ENCODE peak calls at places on chromosomes 5 and 9, in nine cellular contexts. One of them, this sample, is unnamed.

GRCh38 chr9:17807670-17808282 is 228.9 kb downstream of the SH3GL2 start:
- DNase-seq in psoas muscle: no peak
- DNase-seq in CD4-positive, alpha-beta T cell: no peak
- DNase-seq in cardiac fibroblast: no peak
- DNase-seq in progenitor cell of endocrine pancreas: no peak
- DNase-seq in right atrium auricular region: no peak
- DNase-seq in OCI-LY7: no peak
- DNase-seq in GM23338: no peak
- DNase-seq in bronchial epithelial cell: no peak
- DNase-seq in this sample: no peak

GRCh38 chr5:175354961-175355360 is 89.0 kb downstream of the DRD1 start:
- DNase-seq in psoas muscle: no peak
- DNase-seq in CD4-positive, alpha-beta T cell: no peak
- DNase-seq in cardiac fibroblast: no peak
- DNase-seq in progenitor cell of endocrine pancreas: no peak
- DNase-seq in right atrium auricular region: no peak
- DNase-seq in OCI-LY7: no peak
- DNase-seq in GM23338: no peak
- DNase-seq in bronchial epithelial cell: no peak
- DNase-seq in this sample: peak; percentile 11

GRCh38 chr5:31639488-31640011 is 619 bp downstream of the PDZD2 start:
- DNase-seq in psoas muscle: no peak
- DNase-seq in CD4-positive, alpha-beta T cell: no peak
- DNase-seq in cardiac fibroblast: no peak
- DNase-seq in progenitor cell of endocrine pancreas: peak; percentile 14
- DNase-seq in right atrium auricular region: no peak
- DNase-seq in OCI-LY7: no peak
- DNase-seq in GM23338: peak; percentile 64
- DNase-seq in bronchial epithelial cell: no peak
- DNase-seq in this sample: peak; percentile 30

GRCh38 chr5:139747583-139748504 is 47.8 kb upstream of the PSD2 start:
- DNase-seq in psoas muscle: peak; percentile 60
- DNase-seq in CD4-positive, alpha-beta T cell: peak; percentile 19
- DNase-seq in cardiac fibroblast: peak; percentile 48
- DNase-seq in progenitor cell of endocrine pancreas: no peak
- DNase-seq in right atrium auricular region: peak; percentile 70
- DNase-seq in OCI-LY7: no peak
- DNase-seq in GM23338: peak; percentile 70
- DNase-seq in bronchial epithelial cell: no peak
- DNase-seq in this sample: peak; percentile 74

GRCh38 chr5:75510417-75510835 is 1.0 kb downstream of the CERT1 start:
- DNase-seq in psoas muscle: peak; percentile 60
- DNase-seq in CD4-positive, alpha-beta T cell: peak; percentile 1
- DNase-seq in cardiac fibroblast: peak; percentile 55
- DNase-seq in progenitor cell of endocrine pancreas: peak; percentile 10
- DNase-seq in right atrium auricular region: no peak
- DNase-seq in OCI-LY7: peak; percentile 35
- DNase-seq in GM23338: no peak
- DNase-seq in bronchial epithelial cell: peak; percentile 35
- DNase-seq in this sample: no peak

GRCh38 chr5:617896-618295 is 5.8 kb downstream of the CEP72 start:
- DNase-seq in psoas muscle: no peak
- DNase-seq in CD4-positive, alpha-beta T cell: no peak
- DNase-seq in cardiac fibroblast: no peak
- DNase-seq in progenitor cell of endocrine pancreas: no peak
- DNase-seq in right atrium auricular region: no peak
- DNase-seq in OCI-LY7: no peak
- DNase-seq in GM23338: no peak
- DNase-seq in bronchial epithelial cell: no peak
- DNase-seq in this sample: no peak

GRCh38 chr5:34977934-34978616 is 48.7 kb downstream of the DNAJC21 start:
- DNase-seq in psoas muscle: no peak
- DNase-seq in CD4-positive, alpha-beta T cell: no peak
- DNase-seq in cardiac fibroblast: no peak
- DNase-seq in progenitor cell of endocrine pancreas: no peak
- DNase-seq in right atrium auricular region: no peak
- DNase-seq in OCI-LY7: no peak
- DNase-seq in GM23338: no peak
- DNase-seq in bronchial epithelial cell: no peak
- DNase-seq in this sample: no peak

GRCh38 chr5:180555168-180555921 is 36.0 kb downstream of the SCGB3A1 start:
- DNase-seq in psoas muscle: no peak
- DNase-seq in CD4-positive, alpha-beta T cell: no peak
- DNase-seq in cardiac fibroblast: no peak
- DNase-seq in progenitor cell of endocrine pancreas: no peak
- DNase-seq in right atrium auricular region: no peak
- DNase-seq in OCI-LY7: no peak
- DNase-seq in GM23338: no peak
- DNase-seq in bronchial epithelial cell: peak; percentile 29
- DNase-seq in this sample: no peak

GRCh38 chr9:95048225-95049087 is 269.1 kb downstream of the FANCC start:
- DNase-seq in psoas muscle: peak; percentile 69
- DNase-seq in CD4-positive, alpha-beta T cell: peak; percentile 42
- DNase-seq in cardiac fibroblast: peak; percentile 46
- DNase-seq in progenitor cell of endocrine pancreas: peak; percentile 37
- DNase-seq in right atrium auricular region: no peak
- DNase-seq in OCI-LY7: no peak
- DNase-seq in GM23338: peak; percentile 69
- DNase-seq in bronchial epithelial cell: peak; percentile 87
- DNase-seq in this sample: peak; percentile 67

GRCh38 chr9:35790385-35791291 is 753 bp upstream of the NPR2 start:
- DNase-seq in psoas muscle: peak; percentile 63
- DNase-seq in CD4-positive, alpha-beta T cell: peak; percentile 40
- DNase-seq in cardiac fibroblast: peak; percentile 93
- DNase-seq in progenitor cell of endocrine pancreas: peak; percentile 50
- DNase-seq in right atrium auricular region: peak; percentile 81
- DNase-seq in OCI-LY7: peak; percentile 73
- DNase-seq in GM23338: peak; percentile 90
- DNase-seq in bronchial epithelial cell: peak; percentile 70
- DNase-seq in this sample: peak; percentile 70

GRCh38 chr9:79254900-79255651 is 316.7 kb upstream of the TLE4 start:
- DNase-seq in psoas muscle: no peak
- DNase-seq in CD4-positive, alpha-beta T cell: no peak
- DNase-seq in cardiac fibroblast: peak; percentile 13
- DNase-seq in progenitor cell of endocrine pancreas: no peak
- DNase-seq in right atrium auricular region: no peak
- DNase-seq in OCI-LY7: no peak
- DNase-seq in GM23338: peak; percentile 82
- DNase-seq in bronchial epithelial cell: peak; percentile 4
- DNase-seq in this sample: no peak

GRCh38 chr5:3598236-3598635 is 2.6 kb downstream of the IRX1 start:
- DNase-seq in psoas muscle: no peak
- DNase-seq in CD4-positive, alpha-beta T cell: no peak
- DNase-seq in cardiac fibroblast: no peak
- DNase-seq in progenitor cell of endocrine pancreas: no peak
- DNase-seq in right atrium auricular region: no peak
- DNase-seq in OCI-LY7: no peak
- DNase-seq in GM23338: no peak
- DNase-seq in bronchial epithelial cell: no peak
- DNase-seq in this sample: no peak

GRCh38 chr5:36301858-36302603 is at the start of gene RANBP3L:
- DNase-seq in psoas muscle: no peak
- DNase-seq in CD4-positive, alpha-beta T cell: no peak
- DNase-seq in cardiac fibroblast: peak; percentile 40
- DNase-seq in progenitor cell of endocrine pancreas: no peak
- DNase-seq in right atrium auricular region: no peak
- DNase-seq in OCI-LY7: peak; percentile 40
- DNase-seq in GM23338: no peak
- DNase-seq in bronchial epithelial cell: peak; percentile 38
- DNase-seq in this sample: peak; percentile 8

GRCh38 chr9:133404440-133405002 is 13.3 kb downstream of the REXO4 start:
- DNase-seq in psoas muscle: no peak
- DNase-seq in CD4-positive, alpha-beta T cell: no peak
- DNase-seq in cardiac fibroblast: no peak
- DNase-seq in progenitor cell of endocrine pancreas: no peak
- DNase-seq in right atrium auricular region: no peak
- DNase-seq in OCI-LY7: no peak
- DNase-seq in GM23338: no peak
- DNase-seq in bronchial epithelial cell: no peak
- DNase-seq in this sample: no peak

GRCh38 chr9:122396622-122397148 is 25.9 kb downstream of the PTGS1 start:
- DNase-seq in psoas muscle: no peak
- DNase-seq in CD4-positive, alpha-beta T cell: no peak
- DNase-seq in cardiac fibroblast: no peak
- DNase-seq in progenitor cell of endocrine pancreas: no peak
- DNase-seq in right atrium auricular region: no peak
- DNase-seq in OCI-LY7: no peak
- DNase-seq in GM23338: no peak
- DNase-seq in bronchial epithelial cell: peak; percentile 50
- DNase-seq in this sample: no peak

GRCh38 chr5:72140711-72141110 is 33.4 kb downstream of the MAP1B start:
- DNase-seq in psoas muscle: no peak
- DNase-seq in CD4-positive, alpha-beta T cell: no peak
- DNase-seq in cardiac fibroblast: no peak
- DNase-seq in progenitor cell of endocrine pancreas: no peak
- DNase-seq in right atrium auricular region: no peak
- DNase-seq in OCI-LY7: no peak
- DNase-seq in GM23338: no peak
- DNase-seq in bronchial epithelial cell: no peak
- DNase-seq in this sample: no peak

GRCh38 chr5:72141440-72142271 is 34.4 kb downstream of the MAP1B start:
- DNase-seq in psoas muscle: no peak
- DNase-seq in CD4-positive, alpha-beta T cell: no peak
- DNase-seq in cardiac fibroblast: peak; percentile 92
- DNase-seq in progenitor cell of endocrine pancreas: no peak
- DNase-seq in right atrium auricular region: no peak
- DNase-seq in OCI-LY7: no peak
- DNase-seq in GM23338: no peak
- DNase-seq in bronchial epithelial cell: peak; percentile 47
- DNase-seq in this sample: no peak

GRCh38 chr5:72138943-72139467 is 31.7 kb downstream of the MAP1B start:
- DNase-seq in psoas muscle: no peak
- DNase-seq in CD4-positive, alpha-beta T cell: no peak
- DNase-seq in cardiac fibroblast: peak; percentile 80
- DNase-seq in progenitor cell of endocrine pancreas: no peak
- DNase-seq in right atrium auricular region: no peak
- DNase-seq in OCI-LY7: no peak
- DNase-seq in GM23338: no peak
- DNase-seq in bronchial epithelial cell: peak; percentile 93
- DNase-seq in this sample: no peak

GRCh38 chr5:72134226-72134625 is 27.0 kb downstream of the MAP1B start:
- DNase-seq in psoas muscle: no peak
- DNase-seq in CD4-positive, alpha-beta T cell: no peak
- DNase-seq in cardiac fibroblast: no peak
- DNase-seq in progenitor cell of endocrine pancreas: no peak
- DNase-seq in right atrium auricular region: no peak
- DNase-seq in OCI-LY7: no peak
- DNase-seq in GM23338: peak; percentile 41
- DNase-seq in bronchial epithelial cell: peak; percentile 68
- DNase-seq in this sample: no peak

DNA sequence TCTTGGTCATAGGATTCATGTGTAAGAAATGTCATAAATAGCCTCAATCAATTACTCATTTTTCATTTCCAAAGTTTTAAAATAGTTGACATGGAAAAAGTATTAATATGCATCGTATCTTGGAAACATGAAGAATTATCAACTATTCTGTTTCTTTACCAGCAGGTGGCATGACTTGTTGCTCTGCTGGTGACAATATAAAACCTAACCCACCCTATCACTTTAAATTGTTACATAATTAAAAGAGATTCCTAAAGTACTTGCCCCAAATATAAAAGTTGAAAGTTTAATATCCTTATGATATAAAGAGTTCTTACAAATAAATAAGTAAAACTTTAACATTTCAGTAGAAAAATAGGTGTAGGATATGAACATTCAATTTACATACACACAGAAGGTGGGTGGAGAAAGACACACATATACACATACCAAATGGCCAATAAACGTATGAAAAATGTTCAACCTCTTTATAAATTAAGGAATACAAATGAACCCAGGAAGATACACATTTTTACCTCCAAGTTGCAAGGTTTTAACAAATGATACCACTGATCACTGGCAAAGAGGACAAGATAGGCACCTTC is 30.6 kb downstream of the MAP1B start:
- DNase-seq in psoas muscle: no peak
- DNase-seq in CD4-positive, alpha-beta T cell: no peak
- DNase-seq in cardiac fibroblast: no peak
- DNase-seq in progenitor cell of endocrine pancreas: no peak
- DNase-seq in right atrium auricular region: no peak
- DNase-seq in OCI-LY7: peak; percentile 40
- DNase-seq in GM23338: no peak
- DNase-seq in bronchial epithelial cell: peak; percentile 29
- DNase-seq in this sample: no peak
- TF ChIP-seq CTCF in psoas muscle: peak; percentile 66
- TF ChIP-seq CTCF in CD4-positive, alpha-beta T cell: peak; percentile 72
- TF ChIP-seq CTCF in cardiac fibroblast: peak; percentile 44
- TF ChIP-seq CTCF in progenitor cell of endocrine pancreas: peak; percentile 58
- TF ChIP-seq CTCF in right atrium auricular region: peak; percentile 64
- TF ChIP-seq CTCF in OCI-LY7: peak; percentile 88
- TF ChIP-seq CTCF in GM23338: peak; percentile 53
- TF ChIP-seq CTCF in bronchial epithelial cell: peak; percentile 36
- TF ChIP-seq CTCF in this sample: peak; percentile 27

GRCh38 chr5:72412283-72413055 is 92.3 kb downstream of the PTCD2 start:
- DNase-seq in psoas muscle: no peak
- DNase-seq in CD4-positive, alpha-beta T cell: no peak
- DNase-seq in cardiac fibroblast: peak; percentile 84
- DNase-seq in progenitor cell of endocrine pancreas: no peak
- DNase-seq in right atrium auricular region: no peak
- DNase-seq in OCI-LY7: no peak
- DNase-seq in GM23338: no peak
- DNase-seq in bronchial epithelial cell: no peak
- DNase-seq in this sample: no peak
- TF ChIP-seq CTCF in psoas muscle: no peak
- TF ChIP-seq CTCF in CD4-positive, alpha-beta T cell: no peak
- TF ChIP-seq CTCF in cardiac fibroblast: peak; percentile 39
- TF ChIP-seq CTCF in progenitor cell of endocrine pancreas: no peak
- TF ChIP-seq CTCF in right atrium auricular region: no peak
- TF ChIP-seq CTCF in OCI-LY7: no peak
- TF ChIP-seq CTCF in GM23338: no peak
- TF ChIP-seq CTCF in bronchial epithelial cell: no peak
- TF ChIP-seq CTCF in this sample: no peak

DNA sequence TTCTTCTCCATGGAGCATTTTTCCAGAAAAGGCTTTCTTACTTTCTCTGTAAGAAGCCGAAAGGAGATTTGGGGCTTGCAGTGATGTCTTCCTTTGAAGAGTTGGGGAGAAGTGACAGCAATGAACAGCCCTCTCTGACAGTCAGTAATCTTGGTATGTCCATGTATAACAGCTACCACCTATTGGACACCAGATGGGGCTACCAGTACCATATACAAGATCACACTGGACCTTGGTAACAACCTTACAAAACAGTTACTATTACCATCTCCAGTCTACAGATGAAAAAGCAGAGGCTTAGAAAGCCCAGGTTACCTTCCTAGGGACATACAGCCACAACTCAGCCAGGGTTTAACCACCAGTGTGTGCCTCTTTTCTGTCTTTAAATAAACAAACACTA is 272.7 kb upstream of the TRPC7 start:
- DNase-seq in psoas muscle: no peak
- DNase-seq in CD4-positive, alpha-beta T cell: no peak
- DNase-seq in cardiac fibroblast: no peak
- DNase-seq in progenitor cell of endocrine pancreas: no peak
- DNase-seq in right atrium auricular region: no peak
- DNase-seq in OCI-LY7: no peak
- DNase-seq in GM23338: no peak
- DNase-seq in bronchial epithelial cell: peak; percentile 14
- DNase-seq in this sample: no peak
- TF ChIP-seq CTCF in psoas muscle: no peak
- TF ChIP-seq CTCF in CD4-positive, alpha-beta T cell: no peak
- TF ChIP-seq CTCF in cardiac fibroblast: no peak
- TF ChIP-seq CTCF in progenitor cell of endocrine pancreas: no peak
- TF ChIP-seq CTCF in right atrium auricular region: no peak
- TF ChIP-seq CTCF in OCI-LY7: no peak
- TF ChIP-seq CTCF in GM23338: no peak
- TF ChIP-seq CTCF in bronchial epithelial cell: peak; percentile 21
- TF ChIP-seq CTCF in this sample: no peak

GRCh38 chr9:84669293-84670105 is at the start of gene NTRK2:
- DNase-seq in psoas muscle: peak; percentile 34
- DNase-seq in CD4-positive, alpha-beta T cell: no peak
- DNase-seq in cardiac fibroblast: peak; percentile 20
- DNase-seq in progenitor cell of endocrine pancreas: peak; percentile 47
- DNase-seq in right atrium auricular region: no peak
- DNase-seq in OCI-LY7: no peak
- DNase-seq in GM23338: peak; percentile 64
- DNase-seq in bronchial epithelial cell: peak; percentile 26
- DNase-seq in this sample: peak; percentile 68
- TF ChIP-seq CTCF in psoas muscle: no peak
- TF ChIP-seq CTCF in CD4-positive, alpha-beta T cell: no peak
- TF ChIP-seq CTCF in cardiac fibroblast: no peak
- TF ChIP-seq CTCF in progenitor cell of endocrine pancreas: peak; percentile 60
- TF ChIP-seq CTCF in right atrium auricular region: peak; percentile 49
- TF ChIP-seq CTCF in OCI-LY7: no peak
- TF ChIP-seq CTCF in GM23338: peak; percentile 26
- TF ChIP-seq CTCF in bronchial epithelial cell: peak; percentile 5
- TF ChIP-seq CTCF in this sample: peak; percentile 26

This sample was measured in nephron progenitor cell.